ENCODE peak calls at places on chromosomes 3 and 15, in eight cellular contexts. H is cardiac fibroblast; G is CD4-positive, alpha-beta T cell; U is IMR-90; N is dermis microvascular lymphatic vessel endothelial cell; A is NT2/D1; E is germinal center; T is AG10803. Q is an unnamed sample.

GRCh38 chr3:116442331-116443021 is 2.8 kb downstream of the LSAMP start:
- DNase-seq in U (peak; percentile 75), A (no peak), G (no peak), T (no peak), N (no peak), H (no peak), E (no peak), Q (no peak)

GRCh38 chr15:40320931-40321371 is 2.5 kb upstream of the INAFM2 start:
- DNase-seq in A (no peak), H (peak; percentile 76), T (peak; percentile 68), G (peak; percentile 31), E (peak; percentile 78), N (peak; percentile 72), U (peak; percentile 67), Q (no peak)

GRCh38 chr3:52200981-52201679 is 3.2 kb downstream of the ALAS1 start:
- DNase-seq in G (no peak), U (peak; percentile 33), A (no peak), N (no peak), T (no peak), E (no peak), H (no peak), Q (no peak)

GRCh38 chr15:59327942-59328341 is 44.7 kb downstream of the MYO1E start:
- DNase-seq in H (no peak), A (no peak), T (no peak), E (peak; percentile 46), G (no peak), U (no peak), N (no peak), Q (no peak)

GRCh38 chr3:56753206-56753605 is 48.5 kb downstream of the ARHGEF3 start:
- DNase-seq in U (peak; percentile 40), T (peak; percentile 80), N (no peak), G (no peak), H (peak; percentile 55), A (no peak), E (no peak), Q (peak; percentile 57)

GRCh38 chr15:85414991-85415390 is 34.6 kb downstream of the AKAP13 start:
- DNase-seq in A (no peak), N (no peak), E (no peak), U (no peak), H (no peak), G (no peak), T (no peak), Q (no peak)

GRCh38 chr3:106635271-106635670 is 742.0 kb upstream of the CCDC54 start:
- DNase-seq in N (no peak), A (no peak), E (no peak), H (peak; percentile 91), T (peak; percentile 97), U (peak; percentile 91), G (no peak), Q (no peak)

GRCh38 chr3:45929042-45929679 is 14.1 kb upstream of the CXCR6 start:
- DNase-seq in U (peak; percentile 26), N (peak; percentile 36), E (peak; percentile 82), G (peak; percentile 54), A (no peak), H (peak; percentile 47), T (peak; percentile 16), Q (peak; percentile 51)

GRCh38 chr3:128152419-128153155 is 694 bp upstream of the EEFSEC start:
- DNase-seq in U (peak; percentile 68), H (peak; percentile 83), N (peak; percentile 64), E (no peak), A (no peak), T (no peak), G (no peak), Q (no peak)

GRCh38 chr3:107284570-107284969 is 92.7 kb upstream of the CCDC54 start:
- DNase-seq in E (no peak), H (peak; percentile 55), G (no peak), T (peak; percentile 5), N (no peak), A (no peak), U (peak; percentile 52), Q (no peak)

GRCh38 chr3:150729682-150730360 is 26.1 kb upstream of the ERICH6 start:
- DNase-seq in T (no peak), G (no peak), H (no peak), E (no peak), N (no peak), A (no peak), U (no peak), Q (no peak)

GRCh38 chr3:130759692-130760338 is 13.2 kb upstream of the PIK3R4 start:
- DNase-seq in G (no peak), A (peak; percentile 35), E (peak; percentile 44), T (peak; percentile 55), N (peak; percentile 60), H (peak; percentile 75), U (peak; percentile 49), Q (no peak)

GRCh38 chr3:110343376-110343775 is 728.2 kb upstream of the NECTIN3 start:
- DNase-seq in G (no peak), U (peak; percentile 33), E (no peak), A (no peak), T (peak; percentile 66), N (peak; percentile 89), H (peak; percentile 72), Q (no peak)

GRCh38 chr3:157089455-157090221 is 70.3 kb downstream of the CCNL1 start:
- DNase-seq in U (peak; percentile 71), G (peak; percentile 33), A (no peak), T (no peak), E (peak; percentile 34), N (peak; percentile 86), H (peak; percentile 73), Q (peak; percentile 28)

GRCh38 chr3:115999001-115999400 is 375.7 kb downstream of the GAP43 start:
- DNase-seq in E (no peak), N (no peak), A (no peak), U (no peak), G (no peak), T (no peak), H (no peak), Q (no peak)

GRCh38 chr3:60743631-60744164 is 507.6 kb downstream of the FHIT start:
- DNase-seq in N (no peak), E (no peak), G (no peak), T (no peak), H (peak; percentile 9), U (no peak), A (peak; percentile 60), Q (no peak)

GRCh38 chr3:177597325-177598109 is 400.2 kb upstream of the TBL1XR1 start:
- DNase-seq in U (peak; percentile 75), A (no peak), N (peak; percentile 88), E (peak; percentile 33), G (no peak), T (peak; percentile 97), H (peak; percentile 91), Q (peak; percentile 46)

GRCh38 chr3:149736180-149737100 is 15.8 kb downstream of the COMMD2 start:
- DNase-seq in N (no peak), G (no peak), T (peak; percentile 67), A (no peak), E (no peak), H (peak; percentile 66), U (peak; percentile 42), Q (no peak)

GRCh38 chr3:171277456-171278406 is 182.5 kb downstream of the TNIK start:
- DNase-seq in E (no peak), H (no peak), G (no peak), U (peak; percentile 52), A (no peak), N (no peak), T (no peak), Q (no peak)

GRCh38 chr3:72145506-72146380 is 360.8 kb upstream of the PROK2 start:
- DNase-seq in H (peak; percentile 71), T (peak; percentile 95), G (no peak), U (peak; percentile 69), A (peak; percentile 46), N (no peak), E (no peak), Q (no peak)

GRCh38 chr3:39176025-39176714 is 16.2 kb downstream of the XIRP1 start:
- DNase-seq in G (no peak), U (no peak), H (no peak), N (no peak), E (no peak), T (no peak), A (no peak), Q (no peak)

GRCh38 chr3:114827495-114827894 is 319.6 kb downstream of the ZBTB20 start:
- DNase-seq in N (peak; percentile 55), T (peak; percentile 57), H (peak; percentile 75), G (no peak), E (peak; percentile 32), U (peak; percentile 58), A (peak; percentile 70), Q (peak; percentile 7)

GRCh38 chr15:54365001-54365400 is 386.8 kb downstream of the UNC13C start:
- DNase-seq in A (no peak), G (no peak), T (no peak), N (no peak), E (no peak), U (no peak), H (no peak), Q (no peak)

GRCh38 chr3:189488241-189488767 is 142.9 kb upstream of the TP63 start:
- DNase-seq in G (no peak), H (peak; percentile 76), N (no peak), U (no peak), T (peak; percentile 38), E (no peak), A (peak; percentile 18), Q (no peak)

GRCh38 chr3:99809565-99809964 is 8.1 kb upstream of the CMSS1 start:
- DNase-seq in T (no peak), A (no peak), H (no peak), N (no peak), E (no peak), G (no peak), U (no peak), Q (no peak)

GRCh38 chr3:194305356-194306108 is 45.6 kb downstream of the CPN2 start:
- DNase-seq in H (no peak), N (no peak), U (no peak), T (no peak), E (no peak), A (peak; percentile 43), G (no peak), Q (no peak)

GRCh38 chr15:76335129-76335850 is 1.3 kb upstream of the ISL2 start:
- DNase-seq in T (no peak), N (no peak), E (peak; percentile 27), U (no peak), G (no peak), A (no peak), H (peak; percentile 14), Q (peak; percentile 40)

GRCh38 chr15:56602253-56602652 is 131.1 kb downstream of the ZNF280D start:
- DNase-seq in N (no peak), U (no peak), E (no peak), G (no peak), T (no peak), A (no peak), H (no peak), Q (no peak)